ENCODE peak calls at places on chromosomes 3 and 15, in four cellular contexts. Q is fibroblast of villous mesenchyme, J is A549, C is fibroblast of lung. Y is an unnamed sample.

GRCh38 chr15:50933353-50933752 is 24.9 kb downstream of the AP4E1 start:
- DNase-seq in Q (no peak), J (no peak), C (no peak), Y (no peak)

GRCh38 chr3:168121175-168121853 is 25.6 kb upstream of the GOLIM4 start:
- DNase-seq in Q (no peak), J (no peak), C (peak), Y (no peak)

GRCh38 chr15:80556694-80557367 is 138.3 kb upstream of the ABHD17C start:
- DNase-seq in Q (peak), J (no peak), C (peak), Y (no peak)

GRCh38 chr3:137852511-137852910 is 88.4 kb downstream of the SOX14 start:
- DNase-seq in Q (no peak), J (no peak), C (no peak), Y (no peak)

GRCh38 chr3:72270072-72270611 is 485.2 kb upstream of the PROK2 start:
- DNase-seq in Q (peak), J (peak), C (peak), Y (peak)

GRCh38 chr3:50204804-50205718 is at the start of gene SLC38A3:
- DNase-seq in Q (no peak), J (no peak), C (no peak), Y (no peak)

GRCh38 chr3:127764301-127764700 is 58.0 kb downstream of the MGLL start:
- DNase-seq in Q (no peak), J (no peak), C (no peak), Y (no peak)

GRCh38 chr3:79818015-79818414 is 50.2 kb upstream of the ROBO1 start:
- DNase-seq in Q (no peak), J (no peak), C (no peak), Y (no peak)

GRCh38 chr15:49137861-49138260 is 17.5 kb downstream of the COPS2 start:
- DNase-seq in Q (no peak), J (no peak), C (peak), Y (no peak)

GRCh38 chr3:9226326-9226725 is 23.1 kb downstream of the SRGAP3 start:
- DNase-seq in Q (peak), J (no peak), C (peak), Y (no peak)

GRCh38 chr3:85476891-85477495 is 518.2 kb downstream of the CADM2 start:
- DNase-seq in Q (no peak), J (no peak), C (peak), Y (no peak)

GRCh38 chr3:131795382-131796085 is 239.3 kb downstream of the CPNE4 start:
- DNase-seq in Q (peak), J (no peak), C (peak), Y (no peak)

GRCh38 chr15:67253517-67254237 is 784 bp downstream of the AAGAB start:
- DNase-seq in Q (peak), J (no peak), C (peak), Y (no peak)

GRCh38 chr3:136734382-136735070 is 17.7 kb downstream of the STAG1 start:
- DNase-seq in Q (peak), J (no peak), C (no peak), Y (no peak)

GRCh38 chr15:56918907-56919707 is 663 bp downstream of the TCF12 start:
- DNase-seq in Q (peak), J (peak), C (peak), Y (no peak)
- TF ChIP-seq CTCF in Q (no peak), J (no peak), C (no peak), Y (no peak)

DNA sequence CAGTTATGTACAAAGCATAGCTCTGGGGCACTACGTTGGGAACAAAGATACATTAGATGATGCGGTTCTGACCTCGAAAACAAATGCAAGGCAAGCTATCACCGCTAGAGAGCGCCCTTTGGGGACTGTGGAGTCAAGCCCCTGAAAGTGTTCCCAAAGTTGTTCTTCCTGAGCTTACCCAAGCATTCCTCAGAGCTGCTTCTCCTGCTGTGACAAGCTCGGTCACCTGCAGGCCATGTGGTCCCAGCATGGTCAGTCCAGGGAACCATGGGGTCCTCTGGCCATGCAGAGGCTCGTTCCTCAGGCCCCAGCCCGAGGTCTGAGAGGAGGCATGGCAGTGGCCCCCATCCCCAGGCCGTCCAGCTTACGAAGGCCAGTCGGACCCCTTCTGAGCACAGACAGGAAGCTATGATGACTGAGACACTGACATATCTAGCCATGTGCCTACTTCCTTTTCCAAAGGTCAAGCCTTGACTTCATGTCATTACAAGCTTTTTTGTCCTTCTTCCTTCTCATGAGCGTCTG is 79.5 kb downstream of the ATP10A start:
- DNase-seq in Q (no peak), J (peak), C (no peak), Y (peak)
- TF ChIP-seq CTCF in Q (no peak), J (peak), C (peak), Y (peak)

GRCh38 chr3:154431043-154431442 is 1.1 kb upstream of the GPR149 start:
- DNase-seq in Q (no peak), J (no peak), C (no peak), Y (no peak)

GRCh38 chr3:154427685-154428291 is 2.2 kb downstream of the GPR149 start:
- DNase-seq in Q (no peak), J (no peak), C (no peak), Y (no peak)

GRCh38 chr3:154428369-154429206 is 1.4 kb downstream of the GPR149 start:
- DNase-seq in Q (no peak), J (no peak), C (no peak), Y (no peak)

DNA sequence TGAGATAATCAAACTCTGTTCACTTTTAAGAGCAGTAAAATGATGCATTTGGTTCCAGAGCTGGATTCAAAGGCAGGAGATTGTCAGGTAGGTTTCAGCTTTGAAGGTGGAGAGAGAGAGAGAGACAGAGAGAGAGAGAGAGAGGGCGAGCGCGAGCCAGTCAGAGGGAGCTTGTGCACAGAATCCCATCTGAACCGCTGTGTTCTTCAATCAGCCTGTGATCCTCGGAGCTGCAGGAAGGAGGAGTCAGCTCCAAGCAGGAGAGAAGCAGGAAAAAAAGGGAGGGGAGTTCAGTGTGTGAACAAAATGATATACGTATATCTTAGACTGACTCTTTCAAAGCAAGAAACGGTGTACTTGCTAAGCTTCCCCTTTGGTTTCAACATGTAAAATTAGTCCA is at the start of gene GPR149:
- DNase-seq in Q (no peak), J (peak), C (peak), Y (no peak)
- TF ChIP-seq CTCF in Q (no peak), J (no peak), C (no peak), Y (no peak)

GRCh38 chr3:14392231-14392630 is 10.2 kb upstream of the SLC6A6 start:
- DNase-seq in Q (no peak), J (no peak), C (no peak), Y (no peak)
- TF ChIP-seq CTCF in Q (no peak), J (no peak), C (no peak), Y (no peak)

DNA sequence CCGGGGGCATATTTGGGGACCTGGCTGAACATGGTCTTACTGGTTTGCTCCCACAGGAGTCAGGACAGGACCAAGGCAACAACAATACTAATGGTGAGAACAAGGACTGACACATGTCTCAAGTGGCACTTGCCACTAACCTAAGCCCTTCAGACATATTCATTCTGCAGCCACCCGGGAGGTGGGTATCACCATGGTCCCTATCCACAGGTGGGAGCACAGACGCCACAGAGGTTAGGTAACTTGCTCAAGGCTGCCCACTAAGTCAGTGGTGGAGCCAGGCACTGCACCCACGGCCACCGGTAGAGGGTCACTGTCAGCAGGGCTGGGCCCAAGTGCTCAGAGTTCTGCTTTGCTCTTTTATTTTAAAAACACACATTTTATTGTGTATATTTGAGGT is 29.8 kb upstream of the SLC41A3 start:
- DNase-seq in Q (no peak), J (peak), C (no peak), Y (no peak)
- TF ChIP-seq CTCF in Q (peak), J (no peak), C (peak), Y (peak)

GRCh38 chr3:172987268-172987667 is 153.8 kb downstream of the SPATA16 start:
- DNase-seq in Q (no peak), J (peak), C (no peak), Y (no peak)

GRCh38 chr3:172980849-172981248 is 160.2 kb downstream of the SPATA16 start:
- DNase-seq in Q (no peak), J (no peak), C (peak), Y (no peak)

GRCh38 chr3:172984938-172985337 is 156.1 kb downstream of the SPATA16 start:
- DNase-seq in Q (no peak), J (no peak), C (no peak), Y (no peak)

GRCh38 chr3:172981407-172981983 is 159.5 kb downstream of the SPATA16 start:
- DNase-seq in Q (no peak), J (no peak), C (no peak), Y (no peak)

GRCh38 chr3:172982731-172983364 is 158.2 kb downstream of the SPATA16 start:
- DNase-seq in Q (no peak), J (peak), C (no peak), Y (no peak)
- TF ChIP-seq CTCF in Q (no peak), J (peak), C (no peak), Y (no peak)

GRCh38 chr15:78396976-78397375 is 41.0 kb upstream of the IREB2 start:
- DNase-seq in Q (peak), J (peak), C (no peak), Y (no peak)
- TF ChIP-seq CTCF in Q (peak), J (peak), C (peak), Y (peak)

GRCh38 chr3:179276743-179277142 is 25.8 kb upstream of the KCNMB3 start:
- DNase-seq in Q (no peak), J (no peak), C (no peak), Y (no peak)

GRCh38 chr3:179276001-179276400 is 25.1 kb upstream of the KCNMB3 start:
- DNase-seq in Q (no peak), J (no peak), C (no peak), Y (no peak)

GRCh38 chr3:179268400-179269051 is 17.6 kb upstream of the KCNMB3 start:
- DNase-seq in Q (no peak), J (no peak), C (no peak), Y (no peak)

GRCh38 chr3:179269152-179269707 is 18.3 kb upstream of the KCNMB3 start:
- DNase-seq in Q (no peak), J (no peak), C (no peak), Y (no peak)

GRCh38 chr3:179272385-179272784 is 21.5 kb upstream of the KCNMB3 start:
- DNase-seq in Q (no peak), J (peak), C (no peak), Y (no peak)
- TF ChIP-seq CTCF in Q (peak), J (no peak), C (peak), Y (peak)

Y was measured in HFF-Myc.